ENCODE peak calls at places on chromosomes 13 and 19, in nine cellular contexts. One of them, this sample, is unnamed.

GRCh38 chr19:4641132-4641531 is 1.8 kb downstream of the TNFAIP8L1 start:
- DNase-seq in SJSA1: no peak
- DNase-seq in stimulated activated CD4-positive, alpha-beta T cell treated with anti-CD3 and anti-CD28 coated beads, TNF-alpha, amount 100 ng/mL, for 4 hours: no peak
- DNase-seq in epithelial cell of esophagus: peak
- DNase-seq in stomach: no peak
- DNase-seq in EH: no peak
- DNase-seq in nephron progenitor cell: no peak
- DNase-seq in mesenchymal stem cell: no peak
- DNase-seq in BJ: no peak
- DNase-seq in this sample: no peak

GRCh38 chr13:63048648-63049047 is 1633.0 kb upstream of the PCDH20 start:
- DNase-seq in SJSA1: no peak
- DNase-seq in stimulated activated CD4-positive, alpha-beta T cell treated with anti-CD3 and anti-CD28 coated beads, TNF-alpha, amount 100 ng/mL, for 4 hours: no peak
- DNase-seq in epithelial cell of esophagus: no peak
- DNase-seq in stomach: no peak
- DNase-seq in EH: no peak
- DNase-seq in nephron progenitor cell: no peak
- DNase-seq in mesenchymal stem cell: no peak
- DNase-seq in BJ: no peak
- DNase-seq in this sample: no peak

GRCh38 chr13:36101157-36101556 is 30.0 kb downstream of the DCLK1 start:
- DNase-seq in SJSA1: no peak
- DNase-seq in stimulated activated CD4-positive, alpha-beta T cell treated with anti-CD3 and anti-CD28 coated beads, TNF-alpha, amount 100 ng/mL, for 4 hours: no peak
- DNase-seq in epithelial cell of esophagus: no peak
- DNase-seq in stomach: no peak
- DNase-seq in EH: no peak
- DNase-seq in nephron progenitor cell: no peak
- DNase-seq in mesenchymal stem cell: no peak
- DNase-seq in BJ: no peak
- DNase-seq in this sample: no peak

GRCh38 chr13:35699805-35700204 is 223.3 kb upstream of the MAB21L1 start:
- DNase-seq in SJSA1: peak
- DNase-seq in stimulated activated CD4-positive, alpha-beta T cell treated with anti-CD3 and anti-CD28 coated beads, TNF-alpha, amount 100 ng/mL, for 4 hours: no peak
- DNase-seq in epithelial cell of esophagus: no peak
- DNase-seq in stomach: no peak
- DNase-seq in EH: peak
- DNase-seq in nephron progenitor cell: no peak
- DNase-seq in mesenchymal stem cell: peak
- DNase-seq in BJ: peak
- DNase-seq in this sample: no peak

GRCh38 chr13:28603033-28603664 is 55.8 kb upstream of the POMP start:
- DNase-seq in SJSA1: no peak
- DNase-seq in stimulated activated CD4-positive, alpha-beta T cell treated with anti-CD3 and anti-CD28 coated beads, TNF-alpha, amount 100 ng/mL, for 4 hours: no peak
- DNase-seq in epithelial cell of esophagus: no peak
- DNase-seq in stomach: no peak
- DNase-seq in EH: peak
- DNase-seq in nephron progenitor cell: no peak
- DNase-seq in mesenchymal stem cell: no peak
- DNase-seq in BJ: no peak
- DNase-seq in this sample: no peak

GRCh38 chr13:100848304-100848703 is 173.7 kb upstream of the TMTC4 start:
- DNase-seq in SJSA1: no peak
- DNase-seq in stimulated activated CD4-positive, alpha-beta T cell treated with anti-CD3 and anti-CD28 coated beads, TNF-alpha, amount 100 ng/mL, for 4 hours: no peak
- DNase-seq in epithelial cell of esophagus: no peak
- DNase-seq in stomach: no peak
- DNase-seq in EH: no peak
- DNase-seq in nephron progenitor cell: no peak
- DNase-seq in mesenchymal stem cell: no peak
- DNase-seq in BJ: no peak
- DNase-seq in this sample: no peak

GRCh38 chr19:23437901-23438300 is 42.6 kb upstream of the ZNF91 start:
- DNase-seq in SJSA1: no peak
- DNase-seq in stimulated activated CD4-positive, alpha-beta T cell treated with anti-CD3 and anti-CD28 coated beads, TNF-alpha, amount 100 ng/mL, for 4 hours: no peak
- DNase-seq in epithelial cell of esophagus: no peak
- DNase-seq in stomach: no peak
- DNase-seq in EH: no peak
- DNase-seq in nephron progenitor cell: no peak
- DNase-seq in mesenchymal stem cell: no peak
- DNase-seq in BJ: no peak
- DNase-seq in this sample: no peak

GRCh38 chr19:5941673-5942072 is 27.6 kb downstream of the CAPS start:
- DNase-seq in SJSA1: no peak
- DNase-seq in stimulated activated CD4-positive, alpha-beta T cell treated with anti-CD3 and anti-CD28 coated beads, TNF-alpha, amount 100 ng/mL, for 4 hours: no peak
- DNase-seq in epithelial cell of esophagus: no peak
- DNase-seq in stomach: no peak
- DNase-seq in EH: no peak
- DNase-seq in nephron progenitor cell: no peak
- DNase-seq in mesenchymal stem cell: no peak
- DNase-seq in BJ: no peak
- DNase-seq in this sample: no peak

GRCh38 chr19:31340059-31341025 is 8.9 kb downstream of the TSHZ3 start:
- DNase-seq in SJSA1: no peak
- DNase-seq in stimulated activated CD4-positive, alpha-beta T cell treated with anti-CD3 and anti-CD28 coated beads, TNF-alpha, amount 100 ng/mL, for 4 hours: no peak
- DNase-seq in epithelial cell of esophagus: no peak
- DNase-seq in stomach: no peak
- DNase-seq in EH: peak
- DNase-seq in nephron progenitor cell: no peak
- DNase-seq in mesenchymal stem cell: peak
- DNase-seq in BJ: peak
- DNase-seq in this sample: no peak

GRCh38 chr19:45613926-45614725 is 12.1 kb upstream of the GPR4 start:
- DNase-seq in SJSA1: peak
- DNase-seq in stimulated activated CD4-positive, alpha-beta T cell treated with anti-CD3 and anti-CD28 coated beads, TNF-alpha, amount 100 ng/mL, for 4 hours: no peak
- DNase-seq in epithelial cell of esophagus: peak
- DNase-seq in stomach: peak
- DNase-seq in EH: peak
- DNase-seq in nephron progenitor cell: no peak
- DNase-seq in mesenchymal stem cell: peak
- DNase-seq in BJ: peak
- DNase-seq in this sample: peak

GRCh38 chr13:77138813-77139212 is 111.9 kb upstream of the FBXL3 start:
- DNase-seq in SJSA1: no peak
- DNase-seq in stimulated activated CD4-positive, alpha-beta T cell treated with anti-CD3 and anti-CD28 coated beads, TNF-alpha, amount 100 ng/mL, for 4 hours: no peak
- DNase-seq in epithelial cell of esophagus: no peak
- DNase-seq in stomach: no peak
- DNase-seq in EH: no peak
- DNase-seq in nephron progenitor cell: no peak
- DNase-seq in mesenchymal stem cell: no peak
- DNase-seq in BJ: no peak
- DNase-seq in this sample: no peak

GRCh38 chr19:3249408-3249807 is 24.9 kb downstream of the CELF5 start:
- DNase-seq in SJSA1: no peak
- DNase-seq in stimulated activated CD4-positive, alpha-beta T cell treated with anti-CD3 and anti-CD28 coated beads, TNF-alpha, amount 100 ng/mL, for 4 hours: no peak
- DNase-seq in epithelial cell of esophagus: no peak
- DNase-seq in stomach: no peak
- DNase-seq in EH: no peak
- DNase-seq in nephron progenitor cell: no peak
- DNase-seq in mesenchymal stem cell: no peak
- DNase-seq in BJ: no peak
- DNase-seq in this sample: no peak

GRCh38 chr13:40116008-40116407 is 460.5 kb downstream of the COG6 start:
- DNase-seq in SJSA1: peak
- DNase-seq in stimulated activated CD4-positive, alpha-beta T cell treated with anti-CD3 and anti-CD28 coated beads, TNF-alpha, amount 100 ng/mL, for 4 hours: no peak
- DNase-seq in epithelial cell of esophagus: peak
- DNase-seq in stomach: peak
- DNase-seq in EH: peak
- DNase-seq in nephron progenitor cell: no peak
- DNase-seq in mesenchymal stem cell: peak
- DNase-seq in BJ: no peak
- DNase-seq in this sample: peak

GRCh38 chr13:35770756-35771291 is 294.3 kb upstream of the MAB21L1 start:
- DNase-seq in SJSA1: no peak
- DNase-seq in stimulated activated CD4-positive, alpha-beta T cell treated with anti-CD3 and anti-CD28 coated beads, TNF-alpha, amount 100 ng/mL, for 4 hours: no peak
- DNase-seq in epithelial cell of esophagus: no peak
- DNase-seq in stomach: no peak
- DNase-seq in EH: peak
- DNase-seq in nephron progenitor cell: no peak
- DNase-seq in mesenchymal stem cell: no peak
- DNase-seq in BJ: no peak
- DNase-seq in this sample: no peak

GRCh38 chr13:28429685-28430290 is 65.1 kb downstream of the FLT1 start:
- DNase-seq in SJSA1: no peak
- DNase-seq in stimulated activated CD4-positive, alpha-beta T cell treated with anti-CD3 and anti-CD28 coated beads, TNF-alpha, amount 100 ng/mL, for 4 hours: no peak
- DNase-seq in epithelial cell of esophagus: no peak
- DNase-seq in stomach: no peak
- DNase-seq in EH: peak
- DNase-seq in nephron progenitor cell: no peak
- DNase-seq in mesenchymal stem cell: peak
- DNase-seq in BJ: no peak
- DNase-seq in this sample: no peak

GRCh38 chr13:79534596-79534995 is 53.6 kb downstream of the NDFIP2 start:
- DNase-seq in SJSA1: no peak
- DNase-seq in stimulated activated CD4-positive, alpha-beta T cell treated with anti-CD3 and anti-CD28 coated beads, TNF-alpha, amount 100 ng/mL, for 4 hours: no peak
- DNase-seq in epithelial cell of esophagus: no peak
- DNase-seq in stomach: no peak
- DNase-seq in EH: peak
- DNase-seq in nephron progenitor cell: no peak
- DNase-seq in mesenchymal stem cell: no peak
- DNase-seq in BJ: no peak
- DNase-seq in this sample: no peak

This sample was measured in left colon.